ENCODE peak calls at places on chromosomes 3 and 15, in five cellular contexts. N, W, D, K and G are unnamed samples.

GRCh38 chr3:134054231-134054630 is 24.5 kb upstream of the SLCO2A1 start:
- DNase-seq in D (no peak), W (no peak), N (no peak), K (no peak), G (no peak)

GRCh38 chr3:30140356-30140755 is 466.0 kb upstream of the TGFBR2 start:
- DNase-seq in W (no peak), D (no peak), N (no peak), K (no peak), G (no peak)

GRCh38 chr3:122760457-122761271 is 33.0 kb downstream of the HSPBAP1 start:
- DNase-seq in W (no peak), K (no peak), D (no peak), N (no peak), G (no peak)

GRCh38 chr15:41656188-41656587 is 4.0 kb upstream of the MGA start:
- DNase-seq in N (no peak), D (no peak), W (no peak), K (no peak), G (no peak)

GRCh38 chr3:23052230-23053019 is 150.7 kb upstream of the UBE2E2 start:
- DNase-seq in K (no peak), W (no peak), N (no peak), D (no peak), G (no peak)

GRCh38 chr3:41522620-41523019 is 323.3 kb downstream of the CTNNB1 start:
- DNase-seq in D (peak; percentile 9), K (no peak), W (no peak), N (peak; percentile 53), G (no peak)

GRCh38 chr3:75171632-75172230 is 492.4 kb upstream of the FRG2C start:
- DNase-seq in K (no peak), W (no peak), D (no peak), N (no peak), G (no peak)

GRCh38 chr3:88180398-88180999 is 30.7 kb downstream of the C3orf38 start:
- DNase-seq in K (no peak), D (peak; percentile 7), W (peak; percentile 16), N (peak; percentile 27), G (no peak)

GRCh38 chr3:19149388-19149787 is 1.1 kb downstream of the KCNH8 start:
- DNase-seq in D (no peak), N (no peak), K (no peak), W (no peak), G (peak; percentile 7)

GRCh38 chr15:38316311-38316710 is 63.7 kb downstream of the SPRED1 start:
- DNase-seq in D (no peak), N (no peak), K (no peak), W (no peak), G (no peak)

GRCh38 chr15:68484220-68484619 is 52.3 kb upstream of the ITGA11 start:
- DNase-seq in N (no peak), K (no peak), D (no peak), W (no peak), G (no peak)

GRCh38 chr3:187765342-187765741 is 20.1 kb upstream of the BCL6 start:
- DNase-seq in D (no peak), W (no peak), K (no peak), N (no peak), G (no peak)

GRCh38 chr3:172221550-172221949 is 182.2 kb downstream of the FNDC3B start:
- DNase-seq in N (no peak), K (no peak), D (no peak), W (no peak), G (no peak)

GRCh38 chr3:7241584-7242302 is 380.8 kb downstream of the GRM7 start:
- DNase-seq in D (no peak), N (no peak), K (no peak), W (no peak), G (no peak)

GRCh38 chr15:40314723-40315276 is 7.1 kb upstream of the PLCB2 start:
- DNase-seq in N (no peak), W (no peak), K (no peak), D (no peak), G (no peak)

GRCh38 chr15:31317033-31317979 is 9.3 kb upstream of the KLF13 start:
- DNase-seq in N (no peak), D (no peak), W (no peak), K (no peak), G (no peak)
- TF ChIP-seq REST in N (no peak), D (no peak), W (no peak), K (no peak), G (no peak)

GRCh38 chr3:8749316-8749715 is 15.7 kb downstream of the CAV3 start:
- DNase-seq in N (no peak), D (no peak), K (no peak), W (no peak), G (no peak)

GRCh38 chr3:8745619-8746370 is 12.2 kb downstream of the CAV3 start:
- DNase-seq in N (no peak), K (no peak), W (no peak), D (no peak), G (no peak)

GRCh38 chr3:8742921-8743605 is 9.5 kb downstream of the CAV3 start:
- DNase-seq in D (no peak), W (no peak), N (no peak), K (no peak), G (no peak)

GRCh38 chr3:8743911-8744310 is 10.3 kb downstream of the CAV3 start:
- DNase-seq in D (no peak), K (no peak), N (no peak), W (no peak), G (no peak)

DNA sequence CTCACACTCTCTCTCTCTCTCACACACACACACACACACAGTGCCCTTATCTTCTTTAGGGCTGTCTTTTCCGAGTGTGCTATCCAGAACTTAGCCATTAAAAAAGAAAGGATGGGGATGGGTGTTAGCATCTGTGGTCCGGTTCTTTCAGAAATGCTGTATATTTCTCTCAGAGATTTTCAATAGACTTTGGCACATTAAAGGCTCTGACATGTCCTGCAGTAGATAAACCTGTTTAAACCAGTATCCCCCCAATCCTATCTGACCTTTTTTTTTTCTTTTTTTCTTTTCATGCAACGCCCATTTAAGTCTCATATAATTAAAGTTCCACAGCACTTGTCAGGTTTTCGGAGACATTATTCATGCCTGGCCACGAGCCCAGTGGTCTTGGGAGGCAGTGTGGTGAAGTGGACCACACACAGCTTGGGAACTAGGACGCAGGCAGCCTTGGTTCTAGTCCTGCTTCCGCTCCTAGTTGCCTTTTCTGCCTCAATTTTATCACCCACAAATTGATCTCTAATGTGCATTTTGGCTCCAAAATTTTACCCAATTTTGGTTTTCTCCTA is 13.3 kb downstream of the CAV3 start:
- DNase-seq in N (no peak), W (no peak), D (no peak), K (no peak), G (no peak)
- TF ChIP-seq GABPA in N (no peak), W (no peak), D (no peak), K (no peak), G (no peak)

GRCh38 chr3:9810846-9811245 is 784 bp downstream of the TTLL3 start:
- DNase-seq in D (no peak), K (no peak), W (no peak), N (no peak), G (no peak)
- H3K27ac ChIP-seq in D (no peak overlapping the region), K (no peak overlapping the region), W (no peak overlapping the region), N (no peak overlapping the region), G (no peak overlapping the region)

DNA sequence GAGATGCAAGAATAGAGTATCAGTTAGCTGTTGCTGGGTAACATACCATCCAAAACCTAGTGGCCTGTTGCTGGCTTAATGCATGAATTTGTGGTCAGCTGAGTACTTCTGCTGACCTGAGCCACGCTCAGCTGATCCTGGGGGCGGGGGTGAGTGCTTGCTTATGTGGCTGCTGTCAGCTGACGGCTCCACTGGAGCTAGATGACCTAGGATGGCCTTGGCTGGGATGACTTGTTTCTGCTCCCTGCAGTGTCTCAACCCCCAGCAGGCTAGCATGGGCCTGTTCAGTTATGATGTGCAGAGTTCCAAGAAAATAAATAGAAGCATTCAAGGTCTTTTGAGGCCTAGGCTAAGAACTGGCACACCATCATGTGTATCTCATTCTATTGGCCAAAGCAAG is 63.9 kb downstream of the FBLN2 start:
- DNase-seq in K (peak; percentile 7), D (no peak), W (no peak), N (no peak), G (no peak)
- TF ChIP-seq REST in K (no peak), D (no peak), W (no peak), N (no peak), G (no peak)

GRCh38 chr15:91853501-91853967 is at the start of gene SLCO3A1:
- DNase-seq in W (no peak), N (no peak), D (peak; percentile 91), K (no peak), G (peak; percentile 69)
- TF ChIP-seq GABPA in W (no peak), N (no peak), D (no peak), K (no peak), G (no peak)

GRCh38 chr3:14631101-14631497 is 20.5 kb upstream of the CCDC174 start:
- DNase-seq in N (no peak), K (no peak), W (no peak), D (no peak), G (no peak)

GRCh38 chr3:14625443-14625842 is 26.1 kb upstream of the CCDC174 start:
- DNase-seq in K (no peak), W (no peak), D (no peak), N (no peak), G (no peak)

GRCh38 chr3:14630404-14631100 is 21.0 kb upstream of the CCDC174 start:
- DNase-seq in K (no peak), N (no peak), W (no peak), D (no peak), G (no peak)

GRCh38 chr3:14628406-14628805 is 23.2 kb upstream of the CCDC174 start:
- DNase-seq in N (no peak), W (no peak), K (no peak), D (no peak), G (no peak)

DNA sequence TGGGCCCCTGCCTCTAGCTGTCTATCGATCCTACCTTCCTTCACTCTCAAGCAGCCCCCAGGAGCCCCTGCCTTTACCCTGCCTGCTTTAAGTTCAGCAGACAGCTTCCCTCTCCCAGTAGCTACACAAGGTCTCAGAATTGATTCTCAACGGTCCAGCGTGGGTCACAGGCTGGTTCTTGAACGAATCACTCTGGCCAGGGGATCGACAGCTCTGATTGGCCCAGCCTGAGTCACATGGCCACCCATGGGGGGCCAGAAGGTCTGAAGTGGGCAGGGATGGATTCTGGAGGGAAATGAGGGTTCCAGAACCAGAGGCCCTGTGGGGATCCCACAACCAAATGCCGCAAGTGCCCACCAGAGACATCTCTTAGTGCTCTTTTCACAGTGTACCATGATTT is 23.7 kb upstream of the CCDC174 start:
- DNase-seq in D (no peak), W (no peak), K (no peak), N (no peak), G (no peak)
- H3K27ac ChIP-seq in D (no peak overlapping the region), W (no peak overlapping the region), K (no peak overlapping the region), N (no peak overlapping the region), G (no peak overlapping the region)

DNA sequence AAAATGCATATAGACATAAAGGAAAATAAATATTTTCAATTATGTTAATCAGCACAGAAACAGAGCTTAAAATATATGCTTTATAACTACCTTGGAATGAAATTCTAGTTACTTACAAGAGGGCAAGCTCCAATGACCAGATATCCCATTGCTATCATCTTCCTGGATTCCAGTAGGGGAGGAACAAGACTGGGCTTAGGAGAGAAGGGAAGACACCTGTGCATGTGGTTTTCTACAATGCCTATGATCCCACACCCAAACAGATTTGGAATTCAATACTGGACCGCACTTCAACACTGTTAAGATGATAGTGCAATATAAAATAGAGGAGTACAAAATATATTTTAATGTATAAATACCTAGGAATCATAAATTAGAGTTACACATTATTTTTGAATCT is 79.6 kb downstream of the ARPP21 start:
- DNase-seq in D (no peak), K (no peak), N (no peak), W (no peak), G (no peak)
- TF ChIP-seq REST in D (no peak), K (no peak), N (no peak), W (no peak), G (no peak)

GRCh38 chr3:107574650-107575049 is 51.9 kb downstream of the BBX start:
- DNase-seq in W (peak; percentile 8), K (peak; percentile 48), D (peak; percentile 35), N (no peak), G (peak; percentile 13)
- TF ChIP-seq GABPA in W (no peak), K (no peak), D (no peak), N (no peak), G (no peak)